ENCODE peak calls at places on chromosomes 11 and 22, in six cellular contexts. One of them, this sample, is unnamed.

GRCh38 chr11:7170431-7170830 is 81.3 kb upstream of the SYT9 start:
- DNase-seq in EH: no peak
- DNase-seq in stimulated activated CD8-positive, alpha-beta memory T cell treated with anti-CD3 and anti-CD28 coated beads, Interleukin-7, amount 100 ng/mL, for 1 hour: no peak
- DNase-seq in AG09309: no peak
- DNase-seq in Caki2: no peak
- DNase-seq in head of caudate nucleus: no peak
- DNase-seq in this sample: no peak

GRCh38 chr11:62921573-62922188 is 518 bp upstream of the CHRM1 start:
- DNase-seq in EH: peak
- DNase-seq in stimulated activated CD8-positive, alpha-beta memory T cell treated with anti-CD3 and anti-CD28 coated beads, Interleukin-7, amount 100 ng/mL, for 1 hour: no peak
- DNase-seq in AG09309: no peak
- DNase-seq in Caki2: no peak
- DNase-seq in head of caudate nucleus: peak
- DNase-seq in this sample: no peak

GRCh38 chr11:108092134-108092533 is 29.2 kb upstream of the ACAT1 start:
- DNase-seq in EH: no peak
- DNase-seq in stimulated activated CD8-positive, alpha-beta memory T cell treated with anti-CD3 and anti-CD28 coated beads, Interleukin-7, amount 100 ng/mL, for 1 hour: no peak
- DNase-seq in AG09309: no peak
- DNase-seq in Caki2: no peak
- DNase-seq in head of caudate nucleus: no peak
- DNase-seq in this sample: no peak

GRCh38 chr11:114559425-114560310 is at the start of gene NXPE1:
- DNase-seq in EH: no peak
- DNase-seq in stimulated activated CD8-positive, alpha-beta memory T cell treated with anti-CD3 and anti-CD28 coated beads, Interleukin-7, amount 100 ng/mL, for 1 hour: no peak
- DNase-seq in AG09309: no peak
- DNase-seq in Caki2: no peak
- DNase-seq in head of caudate nucleus: no peak
- DNase-seq in this sample: no peak

GRCh38 chr22:49404020-49404419 is 423.7 kb downstream of the BRD1 start:
- DNase-seq in EH: no peak
- DNase-seq in stimulated activated CD8-positive, alpha-beta memory T cell treated with anti-CD3 and anti-CD28 coated beads, Interleukin-7, amount 100 ng/mL, for 1 hour: no peak
- DNase-seq in AG09309: no peak
- DNase-seq in Caki2: no peak
- DNase-seq in head of caudate nucleus: no peak
- DNase-seq in this sample: no peak

GRCh38 chr11:48031602-48032001 is 51.2 kb downstream of the PTPRJ start:
- DNase-seq in EH: no peak
- DNase-seq in stimulated activated CD8-positive, alpha-beta memory T cell treated with anti-CD3 and anti-CD28 coated beads, Interleukin-7, amount 100 ng/mL, for 1 hour: no peak
- DNase-seq in AG09309: no peak
- DNase-seq in Caki2: no peak
- DNase-seq in head of caudate nucleus: no peak
- DNase-seq in this sample: no peak

GRCh38 chr22:49726022-49726681 is 101.5 kb downstream of the BRD1 start:
- DNase-seq in EH: no peak
- DNase-seq in stimulated activated CD8-positive, alpha-beta memory T cell treated with anti-CD3 and anti-CD28 coated beads, Interleukin-7, amount 100 ng/mL, for 1 hour: no peak
- DNase-seq in AG09309: no peak
- DNase-seq in Caki2: no peak
- DNase-seq in head of caudate nucleus: no peak
- DNase-seq in this sample: no peak

GRCh38 chr22:26949193-26949592 is 291.8 kb downstream of the MIAT start:
- DNase-seq in EH: peak
- DNase-seq in stimulated activated CD8-positive, alpha-beta memory T cell treated with anti-CD3 and anti-CD28 coated beads, Interleukin-7, amount 100 ng/mL, for 1 hour: no peak
- DNase-seq in AG09309: no peak
- DNase-seq in Caki2: peak
- DNase-seq in head of caudate nucleus: no peak
- DNase-seq in this sample: no peak

GRCh38 chr11:70873736-70874412 is 378.5 kb downstream of the SHANK2 start:
- DNase-seq in EH: no peak
- DNase-seq in stimulated activated CD8-positive, alpha-beta memory T cell treated with anti-CD3 and anti-CD28 coated beads, Interleukin-7, amount 100 ng/mL, for 1 hour: no peak
- DNase-seq in AG09309: no peak
- DNase-seq in Caki2: no peak
- DNase-seq in head of caudate nucleus: no peak
- DNase-seq in this sample: no peak

GRCh38 chr11:10807629-10808552 is 835 bp downstream of the EIF4G2 start:
- DNase-seq in EH: peak
- DNase-seq in stimulated activated CD8-positive, alpha-beta memory T cell treated with anti-CD3 and anti-CD28 coated beads, Interleukin-7, amount 100 ng/mL, for 1 hour: no peak
- DNase-seq in AG09309: no peak
- DNase-seq in Caki2: peak
- DNase-seq in head of caudate nucleus: peak
- DNase-seq in this sample: no peak

GRCh38 chr22:22823126-22823804 is 64.4 kb upstream of the IGLL5 start:
- DNase-seq in EH: no peak
- DNase-seq in stimulated activated CD8-positive, alpha-beta memory T cell treated with anti-CD3 and anti-CD28 coated beads, Interleukin-7, amount 100 ng/mL, for 1 hour: no peak
- DNase-seq in AG09309: no peak
- DNase-seq in Caki2: no peak
- DNase-seq in head of caudate nucleus: no peak
- DNase-seq in this sample: peak

GRCh38 chr11:63535734-63536133 is 874 bp upstream of the PLAAT4 start:
- DNase-seq in EH: no peak
- DNase-seq in stimulated activated CD8-positive, alpha-beta memory T cell treated with anti-CD3 and anti-CD28 coated beads, Interleukin-7, amount 100 ng/mL, for 1 hour: no peak
- DNase-seq in AG09309: no peak
- DNase-seq in Caki2: no peak
- DNase-seq in head of caudate nucleus: no peak
- DNase-seq in this sample: no peak

GRCh38 chr11:122822241-122822640 is 16.1 kb upstream of the CRTAM start:
- DNase-seq in EH: no peak
- DNase-seq in stimulated activated CD8-positive, alpha-beta memory T cell treated with anti-CD3 and anti-CD28 coated beads, Interleukin-7, amount 100 ng/mL, for 1 hour: no peak
- DNase-seq in AG09309: no peak
- DNase-seq in Caki2: no peak
- DNase-seq in head of caudate nucleus: no peak
- DNase-seq in this sample: no peak

GRCh38 chr11:32888805-32889204 is 3.8 kb upstream of the QSER1 start:
- DNase-seq in EH: peak
- DNase-seq in stimulated activated CD8-positive, alpha-beta memory T cell treated with anti-CD3 and anti-CD28 coated beads, Interleukin-7, amount 100 ng/mL, for 1 hour: no peak
- DNase-seq in AG09309: peak
- DNase-seq in Caki2: no peak
- DNase-seq in head of caudate nucleus: no peak
- DNase-seq in this sample: no peak

GRCh38 chr22:38799265-38800002 is 5.5 kb upstream of the DNAL4 start:
- DNase-seq in EH: peak
- DNase-seq in stimulated activated CD8-positive, alpha-beta memory T cell treated with anti-CD3 and anti-CD28 coated beads, Interleukin-7, amount 100 ng/mL, for 1 hour: no peak
- DNase-seq in AG09309: no peak
- DNase-seq in Caki2: no peak
- DNase-seq in head of caudate nucleus: no peak
- DNase-seq in this sample: no peak

GRCh38 chr11:105609832-105610781 is at the start of gene GRIA4:
- DNase-seq in EH: peak
- DNase-seq in stimulated activated CD8-positive, alpha-beta memory T cell treated with anti-CD3 and anti-CD28 coated beads, Interleukin-7, amount 100 ng/mL, for 1 hour: no peak
- DNase-seq in AG09309: no peak
- DNase-seq in Caki2: peak
- DNase-seq in head of caudate nucleus: peak
- DNase-seq in this sample: peak

GRCh38 chr11:71086687-71087258 is 165.6 kb downstream of the SHANK2 start:
- DNase-seq in EH: peak
- DNase-seq in stimulated activated CD8-positive, alpha-beta memory T cell treated with anti-CD3 and anti-CD28 coated beads, Interleukin-7, amount 100 ng/mL, for 1 hour: no peak
- DNase-seq in AG09309: no peak
- DNase-seq in Caki2: peak
- DNase-seq in head of caudate nucleus: peak
- DNase-seq in this sample: peak

This sample was measured in cerebellar cortex.